ENCODE peak calls at places on chromosomes 12 and 14, in seven cellular contexts. C is AG09319; J is cardiac fibroblast; X is fibroblast of pulmonary artery; T is activated CD4-positive, alpha-beta T cell treated with anti-CD3 and anti-CD28 coated beads, Interleukin-2, amount 10 ng/mL, durations not matched to agents 7 days and 5 days; H is RCC 7860; K is upper lobe of right lung. S is an unnamed sample.

GRCh38 chr12:90938451-90938850 is 16.5 kb downstream of the CCER1 start:
- DNase-seq in C (no peak), J (peak; percentile 76), X (peak; percentile 75), T (no peak), H (peak; percentile 56), K (no peak), S (no peak)

GRCh38 chr14:63292805-63293204 is 25.9 kb downstream of the GPHB5 start:
- DNase-seq in C (no peak), J (no peak), X (no peak), T (no peak), H (no peak), K (no peak), S (no peak)

GRCh38 chr12:22687677-22688076 is 62.7 kb downstream of the ETNK1 start:
- DNase-seq in C (peak; percentile 5), J (peak; percentile 84), X (peak; percentile 74), T (no peak), H (no peak), K (no peak), S (no peak)

GRCh38 chr12:57046392-57046791 is 3.5 kb downstream of the MYO1A start:
- DNase-seq in C (no peak), J (no peak), X (no peak), T (no peak), H (no peak), K (no peak), S (no peak)

GRCh38 chr12:131430158-131430772 is 280.6 kb upstream of the SFSWAP start:
- DNase-seq in C (no peak), J (no peak), X (no peak), T (no peak), H (no peak), K (no peak), S (no peak)

GRCh38 chr14:95998656-95999055 is 40.5 kb upstream of the C14orf132 start:
- DNase-seq in C (no peak), J (peak; percentile 53), X (peak; percentile 57), T (no peak), H (no peak), K (no peak), S (no peak)

GRCh38 chr12:6563448-6564050 is 4.5 kb downstream of the NOP2 start:
- DNase-seq in C (no peak), J (peak; percentile 64), X (peak; percentile 60), T (peak; percentile 73), H (no peak), K (peak; percentile 75), S (peak; percentile 58)

GRCh38 chr14:101551729-101552595 is 9.3 kb upstream of the DIO3 start:
- DNase-seq in C (no peak), J (no peak), X (no peak), T (no peak), H (no peak), K (no peak), S (no peak)

GRCh38 chr12:91877022-91877421 is 268.6 kb downstream of the BTG1 start:
- DNase-seq in C (no peak), J (peak; percentile 76), X (peak; percentile 67), T (peak; percentile 89), H (no peak), K (peak; percentile 65), S (no peak)

GRCh38 chr14:90058876-90059458 is 2.8 kb upstream of the KCNK13 start:
- DNase-seq in C (no peak), J (peak; percentile 90), X (no peak), T (no peak), H (no peak), K (no peak), S (no peak)

GRCh38 chr12:18139989-18140596 is 50.1 kb upstream of the RERGL start:
- DNase-seq in C (peak; percentile 3), J (peak; percentile 72), X (peak; percentile 71), T (no peak), H (peak; percentile 17), K (no peak), S (no peak)

GRCh38 chr14:37796703-37797416 is 201.4 kb downstream of the TTC6 start:
- DNase-seq in C (no peak), J (no peak), X (no peak), T (no peak), H (no peak), K (no peak), S (no peak)

GRCh38 chr12:18897816-18898215 is 159.9 kb downstream of the CAPZA3 start:
- DNase-seq in C (no peak), J (no peak), X (no peak), T (no peak), H (no peak), K (no peak), S (no peak)

GRCh38 chr12:124461241-124461673 is 106.2 kb downstream of the NCOR2 start:
- DNase-seq in C (no peak), J (no peak), X (no peak), T (no peak), H (no peak), K (no peak), S (no peak)

GRCh38 chr12:113659416-113659815 is 187.7 kb upstream of the LHX5 start:
- DNase-seq in C (no peak), J (no peak), X (no peak), T (no peak), H (no peak), K (no peak), S (no peak)

GRCh38 chr12:117098361-117099217 is 627 bp downstream of the TESC start:
- DNase-seq in C (no peak), J (no peak), X (no peak), T (peak; percentile 37), H (no peak), K (peak; percentile 65), S (peak; percentile 64)

GRCh38 chr12:95214466-95214865 is 2.8 kb downstream of the FGD6 start:
- DNase-seq in C (no peak), J (no peak), X (no peak), T (no peak), H (no peak), K (no peak), S (no peak)